ENCODE peak calls at places on chromosomes 11 and 22, in ten cellular contexts. One of them, this sample, is unnamed.

GRCh38 chr11:13881176-13881680 is 81.3 kb upstream of the SPON1 start:
- DNase-seq in substantia nigra: no peak
- DNase-seq in testis: no peak
- DNase-seq in endodermal cell: no peak
- DNase-seq in heart right ventricle: no peak
- DNase-seq in pancreas: no peak
- DNase-seq in AG04450: no peak
- DNase-seq in foreskin fibroblast: no peak
- DNase-seq in activated CD8-positive, alpha-beta memory T cell treated with anti-CD3 and anti-CD28 coated beads, Interleukin-2, amount 10 ng/mL, durations not matched to agents 7 days and 5 days: no peak
- DNase-seq in astrocyte of the spinal cord: no peak
- DNase-seq in this sample: no peak

GRCh38 chr11:96122601-96123044 is 198.7 kb upstream of the MTMR2 start:
- DNase-seq in endodermal cell: no peak
- DNase-seq in pancreas: no peak
- DNase-seq in activated CD8-positive, alpha-beta memory T cell treated with anti-CD3 and anti-CD28 coated beads, Interleukin-2, amount 10 ng/mL, durations not matched to agents 7 days and 5 days: no peak
- DNase-seq in astrocyte of the spinal cord: peak
- DNase-seq in foreskin fibroblast: no peak
- DNase-seq in AG04450: no peak
- DNase-seq in heart right ventricle: no peak
- DNase-seq in substantia nigra: no peak
- DNase-seq in testis: no peak
- DNase-seq in this sample: peak

GRCh38 chr22:48758905-48759875 is 1068.5 kb downstream of the BRD1 start:
- DNase-seq in testis: peak
- DNase-seq in AG04450: no peak
- DNase-seq in astrocyte of the spinal cord: no peak
- DNase-seq in pancreas: peak
- DNase-seq in activated CD8-positive, alpha-beta memory T cell treated with anti-CD3 and anti-CD28 coated beads, Interleukin-2, amount 10 ng/mL, durations not matched to agents 7 days and 5 days: peak
- DNase-seq in heart right ventricle: no peak
- DNase-seq in endodermal cell: peak
- DNase-seq in foreskin fibroblast: no peak
- DNase-seq in substantia nigra: no peak
- DNase-seq in this sample: no peak

GRCh38 chr11:130001491-130002351 is 914 bp downstream of the PRDM10 start:
- DNase-seq in AG04450: no peak
- DNase-seq in astrocyte of the spinal cord: peak
- DNase-seq in substantia nigra: peak
- DNase-seq in foreskin fibroblast: peak
- DNase-seq in heart right ventricle: no peak
- DNase-seq in endodermal cell: peak
- DNase-seq in activated CD8-positive, alpha-beta memory T cell treated with anti-CD3 and anti-CD28 coated beads, Interleukin-2, amount 10 ng/mL, durations not matched to agents 7 days and 5 days: peak
- DNase-seq in pancreas: peak
- DNase-seq in testis: peak
- DNase-seq in this sample: no peak

GRCh38 chr11:128488471-128488870 is 98.9 kb downstream of the ETS1 start:
- DNase-seq in testis: no peak
- DNase-seq in astrocyte of the spinal cord: peak
- DNase-seq in activated CD8-positive, alpha-beta memory T cell treated with anti-CD3 and anti-CD28 coated beads, Interleukin-2, amount 10 ng/mL, durations not matched to agents 7 days and 5 days: no peak
- DNase-seq in AG04450: peak
- DNase-seq in foreskin fibroblast: peak
- DNase-seq in heart right ventricle: no peak
- DNase-seq in substantia nigra: no peak
- DNase-seq in pancreas: no peak
- DNase-seq in endodermal cell: no peak
- DNase-seq in this sample: no peak

GRCh38 chr22:45631839-45632238 is 39.8 kb upstream of the ATXN10 start:
- DNase-seq in pancreas: no peak
- DNase-seq in AG04450: no peak
- DNase-seq in astrocyte of the spinal cord: no peak
- DNase-seq in endodermal cell: peak
- DNase-seq in testis: no peak
- DNase-seq in activated CD8-positive, alpha-beta memory T cell treated with anti-CD3 and anti-CD28 coated beads, Interleukin-2, amount 10 ng/mL, durations not matched to agents 7 days and 5 days: no peak
- DNase-seq in substantia nigra: no peak
- DNase-seq in foreskin fibroblast: no peak
- DNase-seq in heart right ventricle: no peak
- DNase-seq in this sample: no peak

GRCh38 chr11:8363924-8364323 is 100.2 kb upstream of the LMO1 start:
- DNase-seq in pancreas: no peak
- DNase-seq in endodermal cell: no peak
- DNase-seq in astrocyte of the spinal cord: no peak
- DNase-seq in substantia nigra: no peak
- DNase-seq in testis: no peak
- DNase-seq in heart right ventricle: no peak
- DNase-seq in foreskin fibroblast: peak
- DNase-seq in activated CD8-positive, alpha-beta memory T cell treated with anti-CD3 and anti-CD28 coated beads, Interleukin-2, amount 10 ng/mL, durations not matched to agents 7 days and 5 days: no peak
- DNase-seq in AG04450: no peak
- DNase-seq in this sample: no peak

GRCh38 chr22:33401291-33401690 is 343.1 kb upstream of the SYN3 start:
- DNase-seq in substantia nigra: no peak
- DNase-seq in testis: no peak
- DNase-seq in endodermal cell: no peak
- DNase-seq in foreskin fibroblast: peak
- DNase-seq in pancreas: no peak
- DNase-seq in activated CD8-positive, alpha-beta memory T cell treated with anti-CD3 and anti-CD28 coated beads, Interleukin-2, amount 10 ng/mL, durations not matched to agents 7 days and 5 days: no peak
- DNase-seq in AG04450: peak
- DNase-seq in astrocyte of the spinal cord: peak
- DNase-seq in heart right ventricle: no peak
- DNase-seq in this sample: peak

GRCh38 chr22:20991252-20992055 is 9.4 kb downstream of the LZTR1 start:
- DNase-seq in activated CD8-positive, alpha-beta memory T cell treated with anti-CD3 and anti-CD28 coated beads, Interleukin-2, amount 10 ng/mL, durations not matched to agents 7 days and 5 days: no peak
- DNase-seq in astrocyte of the spinal cord: no peak
- DNase-seq in pancreas: no peak
- DNase-seq in AG04450: no peak
- DNase-seq in heart right ventricle: no peak
- DNase-seq in endodermal cell: no peak
- DNase-seq in foreskin fibroblast: no peak
- DNase-seq in testis: no peak
- DNase-seq in substantia nigra: no peak
- DNase-seq in this sample: no peak

GRCh38 chr22:39520874-39521857 is 804 bp downstream of the ATF4 start:
- DNase-seq in astrocyte of the spinal cord: peak
- DNase-seq in substantia nigra: peak
- DNase-seq in pancreas: peak
- DNase-seq in foreskin fibroblast: peak
- DNase-seq in endodermal cell: peak
- DNase-seq in heart right ventricle: peak
- DNase-seq in testis: peak
- DNase-seq in AG04450: no peak
- DNase-seq in activated CD8-positive, alpha-beta memory T cell treated with anti-CD3 and anti-CD28 coated beads, Interleukin-2, amount 10 ng/mL, durations not matched to agents 7 days and 5 days: peak
- DNase-seq in this sample: no peak

GRCh38 chr11:119788911-119789560 is 60.0 kb upstream of the NECTIN1 start:
- DNase-seq in testis: no peak
- DNase-seq in pancreas: no peak
- DNase-seq in AG04450: no peak
- DNase-seq in activated CD8-positive, alpha-beta memory T cell treated with anti-CD3 and anti-CD28 coated beads, Interleukin-2, amount 10 ng/mL, durations not matched to agents 7 days and 5 days: no peak
- DNase-seq in astrocyte of the spinal cord: no peak
- DNase-seq in heart right ventricle: no peak
- DNase-seq in endodermal cell: no peak
- DNase-seq in substantia nigra: no peak
- DNase-seq in foreskin fibroblast: no peak
- DNase-seq in this sample: no peak

This sample was measured in AG04449.